ENCODE peak calls at places on chromosomes 3 and 15, in nine cellular contexts. T is fibroblast of lung, B is colonic mucosa, Q is neural progenitor cell, V is H1, D is transverse colon, J is BE2C, Z is NT2/D1, R is gastrocnemius medialis. A is an unnamed sample.

GRCh38 chr3:47556351-47556750 is 22.3 kb downstream of the CSPG5 start:
- DNase-seq in T (no peak), B (no peak), Q (no peak), V (no peak), D (no peak), J (no peak), Z (no peak), R (no peak), A (no peak)

GRCh38 chr3:194775731-194776130 is 90.0 kb downstream of the FAM43A start:
- DNase-seq in T (no peak), B (no peak), Q (no peak), V (no peak), D (no peak), J (no peak), Z (no peak), R (no peak), A (no peak)

GRCh38 chr15:59933607-59934006 is 70.5 kb upstream of the FOXB1 start:
- DNase-seq in T (no peak), B (no peak), Q (no peak), V (no peak), D (no peak), J (no peak), Z (no peak), R (no peak), A (no peak)

GRCh38 chr15:60059186-60059585 is 55.1 kb downstream of the FOXB1 start:
- DNase-seq in T (no peak), B (no peak), Q (no peak), V (no peak), D (no peak), J (no peak), Z (no peak), R (no peak), A (no peak)

GRCh38 chr3:159814161-159814560 is 174.5 kb upstream of the IL12A start:
- DNase-seq in T (no peak), B (peak; percentile 73), Q (no peak), V (peak; percentile 31), D (peak; percentile 68), J (no peak), Z (peak; percentile 56), R (no peak), A (no peak)

GRCh38 chr3:192571197-192571791 is 156.0 kb downstream of the FGF12 start:
- DNase-seq in T (peak; percentile 36), B (peak; percentile 17), Q (no peak), V (no peak), D (no peak), J (peak; percentile 36), Z (no peak), R (peak; percentile 55), A (peak; percentile 71)

GRCh38 chr15:94324117-94324826 is 92.9 kb downstream of the MCTP2 start:
- DNase-seq in T (peak; percentile 71), B (peak; percentile 35), Q (peak; percentile 70), V (peak; percentile 19), D (peak; percentile 68), J (peak; percentile 54), Z (peak; percentile 44), R (peak; percentile 17), A (peak; percentile 61)

GRCh38 chr3:8491750-8492149 is 9.9 kb upstream of the LMCD1 start:
- DNase-seq in T (no peak), B (peak; percentile 29), Q (no peak), V (no peak), D (peak; percentile 16), J (no peak), Z (no peak), R (peak; percentile 44), A (peak; percentile 17)

GRCh38 chr3:186442162-186442561 is 80.1 kb upstream of the DGKG start:
- DNase-seq in T (no peak), B (no peak), Q (no peak), V (no peak), D (no peak), J (peak; percentile 57), Z (no peak), R (no peak), A (peak; percentile 61)

GRCh38 chr3:32100465-32100864 is 6.0 kb upstream of the GPD1L start:
- DNase-seq in T (no peak), B (no peak), Q (no peak), V (no peak), D (no peak), J (no peak), Z (no peak), R (no peak), A (no peak)

GRCh38 chr3:32098528-32098927 is 7.9 kb upstream of the GPD1L start:
- DNase-seq in T (no peak), B (no peak), Q (no peak), V (no peak), D (no peak), J (no peak), Z (no peak), R (no peak), A (no peak)

GRCh38 chr3:32102289-32102688 is 4.1 kb upstream of the GPD1L start:
- DNase-seq in T (no peak), B (no peak), Q (no peak), V (no peak), D (no peak), J (no peak), Z (no peak), R (no peak), A (no peak)

GRCh38 chr3:32095431-32095830 is 11.0 kb upstream of the GPD1L start:
- DNase-seq in T (no peak), B (no peak), Q (no peak), V (no peak), D (no peak), J (no peak), Z (no peak), R (no peak), A (no peak)

GRCh38 chr3:32097768-32098167 is 8.7 kb upstream of the GPD1L start:
- DNase-seq in T (no peak), B (no peak), Q (no peak), V (no peak), D (no peak), J (no peak), Z (no peak), R (no peak), A (no peak)
- H3K4me1 ChIP-seq in T (no peaks in the 10 kb centered on the region), B (no peaks in the 10 kb centered on the region), Q (no peaks in the 10 kb centered on the region), V (no peaks in the 10 kb centered on the region), D (no peaks in the 10 kb centered on the region), J (no peaks in the 10 kb centered on the region), Z (no peaks in the 10 kb centered on the region), R (no peaks in the 10 kb centered on the region), A (no peaks in the 10 kb centered on the region)

DNA sequence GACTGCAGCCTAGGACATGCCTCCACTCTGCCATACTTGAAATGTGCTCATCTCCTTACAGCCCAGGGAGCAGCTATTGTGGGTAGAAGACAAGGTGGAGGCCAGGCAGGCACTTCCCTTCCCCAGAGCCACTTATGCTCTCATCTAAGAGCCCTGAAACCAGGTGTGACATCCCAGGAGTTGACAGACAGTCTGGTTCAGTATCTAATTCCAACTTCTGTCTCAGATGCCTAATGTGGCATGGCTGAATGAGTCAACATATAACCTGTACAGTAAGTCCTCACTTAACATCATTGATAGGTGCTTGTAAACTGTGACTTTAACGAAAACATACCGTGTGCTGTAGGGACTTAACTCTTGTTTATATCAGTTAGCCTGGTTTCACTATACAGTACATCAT is 1.2 kb upstream of the CAPN3 start:
- DNase-seq in T (no peak), B (no peak), Q (no peak), V (no peak), D (no peak), J (no peak), Z (no peak), R (no peak), A (no peak)
- H3K4me3 ChIP-seq in T (no peak overlapping the region), B (no peak overlapping the region), Q (no peak overlapping the region), V (no peak overlapping the region), D (no peak overlapping the region), J (no peak overlapping the region), Z (no peak overlapping the region), R (no peak overlapping the region), A (no peak overlapping the region)

GRCh38 chr15:79372428-79372827 is 59.7 kb upstream of the MINAR1 start:
- DNase-seq in T (no peak), B (no peak), Q (no peak), V (no peak), D (no peak), J (peak; percentile 24), Z (no peak), R (no peak), A (no peak)

GRCh38 chr15:79373068-79373467 is 59.1 kb upstream of the MINAR1 start:
- DNase-seq in T (no peak), B (no peak), Q (no peak), V (no peak), D (no peak), J (no peak), Z (no peak), R (no peak), A (no peak)

GRCh38 chr15:79373728-79374127 is 58.4 kb upstream of the MINAR1 start:
- DNase-seq in T (no peak), B (no peak), Q (no peak), V (no peak), D (no peak), J (no peak), Z (peak; percentile 80), R (no peak), A (no peak)

GRCh38 chr15:79378394-79379158 is 53.6 kb upstream of the MINAR1 start:
- DNase-seq in T (peak; percentile 19), B (no peak), Q (no peak), V (no peak), D (no peak), J (no peak), Z (no peak), R (no peak), A (no peak)

DNA sequence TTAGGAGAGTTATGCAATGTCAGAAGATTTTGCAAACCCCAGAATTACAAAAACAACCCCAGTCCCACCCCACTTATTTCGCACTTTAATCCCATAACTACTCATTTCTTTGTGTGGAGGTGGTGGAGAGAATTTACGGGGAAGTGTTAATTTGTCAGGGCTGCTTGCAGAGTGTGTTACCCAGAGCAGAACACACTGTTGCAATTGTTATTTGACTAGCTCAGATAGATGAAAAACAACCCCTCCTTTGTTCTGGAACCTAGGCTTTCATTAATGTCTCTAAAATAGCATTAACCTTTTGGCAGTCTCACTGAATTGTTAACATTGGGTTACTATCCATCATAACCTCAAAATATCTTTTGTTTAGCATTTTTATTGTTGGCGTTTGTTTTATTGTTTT is 55.8 kb upstream of the MINAR1 start:
- DNase-seq in T (no peak), B (no peak), Q (no peak), V (no peak), D (no peak), J (no peak), Z (no peak), R (no peak), A (no peak)
- H3K36me3 ChIP-seq in T (no peaks in the 10 kb centered on the region), B (no peaks in the 10 kb centered on the region), Q (no peaks in the 10 kb centered on the region), V (no peaks in the 10 kb centered on the region), D (no peaks in the 10 kb centered on the region), J (peaks cover 2% of the 10 kb centered on the region), Z (no peaks in the 10 kb centered on the region), R (no peaks in the 10 kb centered on the region), A (no peaks in the 10 kb centered on the region)

GRCh38 chr3:182500294-182500693 is 293.0 kb upstream of the ATP11B start:
- DNase-seq in T (no peak), B (no peak), Q (peak; percentile 95), V (peak; percentile 53), D (no peak), J (no peak), Z (peak; percentile 75), R (no peak), A (no peak)
- H3K4me1 ChIP-seq in T (no peaks in the 10 kb centered on the region), B (no peaks in the 10 kb centered on the region), Q (peaks cover 77% of the 10 kb centered on the region), V (peaks cover 7% of the 10 kb centered on the region), D (no peaks in the 10 kb centered on the region), J (no peaks in the 10 kb centered on the region), Z (no peaks in the 10 kb centered on the region), R (no peaks in the 10 kb centered on the region), A (no peaks in the 10 kb centered on the region)

A was measured in body of pancreas.